ENCODE peak calls at places on chromosomes 2 and 18, in six cellular contexts. One of them, this sample, is unnamed.

GRCh38 chr2:27640722-27641245 is 11.9 kb downstream of the GPN1 start:
- DNase-seq in colonic mucosa: no peak
- DNase-seq in lower leg skin: no peak
- DNase-seq in left ventricle myocardium inferior: no peak
- DNase-seq in HFF-Myc: no peak
- DNase-seq in left lung: no peak
- DNase-seq in this sample: no peak

GRCh38 chr2:219551412-219551811 is 7.6 kb downstream of the TMEM198 start:
- DNase-seq in colonic mucosa: no peak
- DNase-seq in HFF-Myc: no peak
- DNase-seq in lower leg skin: no peak
- DNase-seq in left ventricle myocardium inferior: no peak
- DNase-seq in left lung: no peak
- DNase-seq in this sample: no peak

GRCh38 chr18:3402962-3403585 is 46.9 kb upstream of the TGIF1 start:
- DNase-seq in HFF-Myc: peak
- DNase-seq in colonic mucosa: no peak
- DNase-seq in left lung: no peak
- DNase-seq in left ventricle myocardium inferior: no peak
- DNase-seq in lower leg skin: no peak
- DNase-seq in this sample: no peak

GRCh38 chr2:240888130-240888889 is 7.6 kb downstream of the MAB21L4 start:
- DNase-seq in left lung: peak
- DNase-seq in lower leg skin: no peak
- DNase-seq in colonic mucosa: no peak
- DNase-seq in HFF-Myc: no peak
- DNase-seq in left ventricle myocardium inferior: no peak
- DNase-seq in this sample: no peak

GRCh38 chr2:155456222-155456621 is 757.7 kb downstream of the KCNJ3 start:
- DNase-seq in HFF-Myc: no peak
- DNase-seq in left lung: no peak
- DNase-seq in colonic mucosa: no peak
- DNase-seq in lower leg skin: no peak
- DNase-seq in left ventricle myocardium inferior: no peak
- DNase-seq in this sample: no peak

GRCh38 chr18:56381151-56381550 is 257.2 kb downstream of the TXNL1 start:
- DNase-seq in HFF-Myc: no peak
- DNase-seq in colonic mucosa: no peak
- DNase-seq in left lung: no peak
- DNase-seq in left ventricle myocardium inferior: no peak
- DNase-seq in lower leg skin: no peak
- DNase-seq in this sample: no peak

GRCh38 chr2:160156084-160156483 is 44.0 kb downstream of the ITGB6 start:
- DNase-seq in HFF-Myc: no peak
- DNase-seq in lower leg skin: no peak
- DNase-seq in left lung: no peak
- DNase-seq in left ventricle myocardium inferior: no peak
- DNase-seq in colonic mucosa: no peak
- DNase-seq in this sample: no peak

GRCh38 chr2:41972819-41973218 is 75.0 kb upstream of the PKDCC start:
- DNase-seq in left lung: no peak
- DNase-seq in lower leg skin: no peak
- DNase-seq in colonic mucosa: no peak
- DNase-seq in HFF-Myc: no peak
- DNase-seq in left ventricle myocardium inferior: no peak
- DNase-seq in this sample: no peak

GRCh38 chr2:19649785-19650380 is 251.9 kb downstream of the TTC32 start:
- DNase-seq in left ventricle myocardium inferior: no peak
- DNase-seq in HFF-Myc: peak
- DNase-seq in left lung: no peak
- DNase-seq in colonic mucosa: no peak
- DNase-seq in lower leg skin: no peak
- DNase-seq in this sample: no peak

GRCh38 chr18:36352384-36352783 is 54.9 kb downstream of the FHOD3 start:
- DNase-seq in HFF-Myc: peak
- DNase-seq in left ventricle myocardium inferior: no peak
- DNase-seq in left lung: no peak
- DNase-seq in colonic mucosa: no peak
- DNase-seq in lower leg skin: no peak
- DNase-seq in this sample: no peak

GRCh38 chr2:66445076-66445724 is 10.3 kb downstream of the MEIS1 start:
- DNase-seq in colonic mucosa: no peak
- DNase-seq in lower leg skin: no peak
- DNase-seq in left lung: peak
- DNase-seq in left ventricle myocardium inferior: no peak
- DNase-seq in HFF-Myc: no peak
- DNase-seq in this sample: peak

GRCh38 chr2:85409719-85410583 is at the start of gene CAPG:
- DNase-seq in colonic mucosa: peak
- DNase-seq in left ventricle myocardium inferior: peak
- DNase-seq in lower leg skin: peak
- DNase-seq in left lung: peak
- DNase-seq in HFF-Myc: no peak
- DNase-seq in this sample: no peak

GRCh38 chr2:145283131-145283530 is 763.2 kb upstream of the ZEB2 start:
- DNase-seq in HFF-Myc: no peak
- DNase-seq in left ventricle myocardium inferior: no peak
- DNase-seq in left lung: no peak
- DNase-seq in colonic mucosa: no peak
- DNase-seq in lower leg skin: no peak
- DNase-seq in this sample: no peak

GRCh38 chr18:48816554-48816953 is 134.2 kb downstream of the SMAD7 start:
- DNase-seq in HFF-Myc: no peak
- DNase-seq in left ventricle myocardium inferior: no peak
- DNase-seq in lower leg skin: peak
- DNase-seq in left lung: no peak
- DNase-seq in colonic mucosa: no peak
- DNase-seq in this sample: no peak

GRCh38 chr2:180328795-180329422 is 321.8 kb upstream of the CWC22 start:
- DNase-seq in lower leg skin: no peak
- DNase-seq in HFF-Myc: no peak
- DNase-seq in left ventricle myocardium inferior: no peak
- DNase-seq in colonic mucosa: no peak
- DNase-seq in left lung: no peak
- DNase-seq in this sample: no peak

GRCh38 chr2:14702258-14702657 is 69.7 kb downstream of the LRATD1 start:
- DNase-seq in left ventricle myocardium inferior: no peak
- DNase-seq in lower leg skin: no peak
- DNase-seq in colonic mucosa: no peak
- DNase-seq in HFF-Myc: no peak
- DNase-seq in left lung: no peak
- DNase-seq in this sample: no peak

GRCh38 chr2:184527058-184527457 is 71.3 kb upstream of the ZNF804A start:
- DNase-seq in HFF-Myc: no peak
- DNase-seq in lower leg skin: no peak
- DNase-seq in left lung: no peak
- DNase-seq in colonic mucosa: no peak
- DNase-seq in left ventricle myocardium inferior: no peak
- DNase-seq in this sample: no peak
- TF ChIP-seq CTCF in HFF-Myc: no peak
- TF ChIP-seq CTCF in lower leg skin: no peak
- TF ChIP-seq CTCF in left lung: no peak
- TF ChIP-seq CTCF in colonic mucosa: no peak
- TF ChIP-seq CTCF in left ventricle myocardium inferior: no peak
- TF ChIP-seq CTCF in this sample: no peak

GRCh38 chr18:7607535-7608173 is 40.5 kb downstream of the PTPRM start:
- DNase-seq in HFF-Myc: no peak
- DNase-seq in colonic mucosa: no peak
- DNase-seq in lower leg skin: no peak
- DNase-seq in left lung: no peak
- DNase-seq in left ventricle myocardium inferior: peak
- DNase-seq in this sample: no peak
- TF ChIP-seq CTCF in HFF-Myc: no peak
- TF ChIP-seq CTCF in colonic mucosa: no peak
- TF ChIP-seq CTCF in lower leg skin: no peak
- TF ChIP-seq CTCF in left lung: no peak
- TF ChIP-seq CTCF in left ventricle myocardium inferior: no peak
- TF ChIP-seq CTCF in this sample: no peak

GRCh38 chr18:74137920-74138538 is 9.6 kb downstream of the FBXO15 start:
- DNase-seq in HFF-Myc: no peak
- DNase-seq in colonic mucosa: no peak
- DNase-seq in left ventricle myocardium inferior: no peak
- DNase-seq in left lung: no peak
- DNase-seq in lower leg skin: no peak
- DNase-seq in this sample: no peak

GRCh38 chr18:74141638-74142037 is 6.0 kb downstream of the FBXO15 start:
- DNase-seq in colonic mucosa: no peak
- DNase-seq in left ventricle myocardium inferior: no peak
- DNase-seq in left lung: no peak
- DNase-seq in lower leg skin: no peak
- DNase-seq in HFF-Myc: no peak
- DNase-seq in this sample: no peak

GRCh38 chr18:74139888-74140287 is 7.7 kb downstream of the FBXO15 start:
- DNase-seq in HFF-Myc: no peak
- DNase-seq in lower leg skin: no peak
- DNase-seq in colonic mucosa: no peak
- DNase-seq in left ventricle myocardium inferior: no peak
- DNase-seq in left lung: no peak
- DNase-seq in this sample: no peak

GRCh38 chr18:74139414-74139813 is 8.2 kb downstream of the FBXO15 start:
- DNase-seq in left ventricle myocardium inferior: no peak
- DNase-seq in lower leg skin: no peak
- DNase-seq in HFF-Myc: no peak
- DNase-seq in colonic mucosa: no peak
- DNase-seq in left lung: no peak
- DNase-seq in this sample: no peak

GRCh38 chr18:74142251-74142650 is 5.4 kb downstream of the FBXO15 start:
- DNase-seq in left lung: no peak
- DNase-seq in lower leg skin: no peak
- DNase-seq in colonic mucosa: no peak
- DNase-seq in left ventricle myocardium inferior: no peak
- DNase-seq in HFF-Myc: no peak
- DNase-seq in this sample: no peak
- TF ChIP-seq CTCF in left lung: no peak
- TF ChIP-seq CTCF in lower leg skin: no peak
- TF ChIP-seq CTCF in colonic mucosa: no peak
- TF ChIP-seq CTCF in left ventricle myocardium inferior: no peak
- TF ChIP-seq CTCF in HFF-Myc: no peak
- TF ChIP-seq CTCF in this sample: no peak

GRCh38 chr2:135870571-135870970 is 5.7 kb downstream of the MCM6 start:
- DNase-seq in left lung: no peak
- DNase-seq in HFF-Myc: no peak
- DNase-seq in left ventricle myocardium inferior: no peak
- DNase-seq in colonic mucosa: no peak
- DNase-seq in lower leg skin: no peak
- DNase-seq in this sample: no peak

GRCh38 chr2:135874966-135875365 is 1.3 kb downstream of the MCM6 start:
- DNase-seq in left lung: no peak
- DNase-seq in colonic mucosa: no peak
- DNase-seq in lower leg skin: no peak
- DNase-seq in left ventricle myocardium inferior: no peak
- DNase-seq in HFF-Myc: no peak
- DNase-seq in this sample: no peak

GRCh38 chr2:135875491-135876065 is 665 bp downstream of the MCM6 start:
- DNase-seq in left ventricle myocardium inferior: peak
- DNase-seq in HFF-Myc: no peak
- DNase-seq in colonic mucosa: peak
- DNase-seq in lower leg skin: peak
- DNase-seq in left lung: peak
- DNase-seq in this sample: peak

GRCh38 chr2:135876066-135876711 is at the start of gene MCM6:
- DNase-seq in HFF-Myc: peak
- DNase-seq in colonic mucosa: peak
- DNase-seq in lower leg skin: peak
- DNase-seq in left lung: peak
- DNase-seq in left ventricle myocardium inferior: peak
- DNase-seq in this sample: peak
- TF ChIP-seq CTCF in HFF-Myc: no peak
- TF ChIP-seq CTCF in colonic mucosa: peak
- TF ChIP-seq CTCF in lower leg skin: no peak
- TF ChIP-seq CTCF in left lung: no peak
- TF ChIP-seq CTCF in left ventricle myocardium inferior: peak
- TF ChIP-seq CTCF in this sample: no peak

GRCh38 chr2:2101924-2102323 is 229.2 kb downstream of the MYT1L start:
- DNase-seq in HFF-Myc: no peak
- DNase-seq in left ventricle myocardium inferior: no peak
- DNase-seq in colonic mucosa: no peak
- DNase-seq in lower leg skin: no peak
- DNase-seq in left lung: no peak
- DNase-seq in this sample: no peak
- TF ChIP-seq CTCF in HFF-Myc: no peak
- TF ChIP-seq CTCF in left ventricle myocardium inferior: peak
- TF ChIP-seq CTCF in colonic mucosa: no peak
- TF ChIP-seq CTCF in lower leg skin: no peak
- TF ChIP-seq CTCF in left lung: no peak
- TF ChIP-seq CTCF in this sample: peak

GRCh38 chr2:128716371-128716770 is 397.7 kb upstream of the HS6ST1 start:
- DNase-seq in left ventricle myocardium inferior: no peak
- DNase-seq in colonic mucosa: peak
- DNase-seq in lower leg skin: peak
- DNase-seq in HFF-Myc: no peak
- DNase-seq in left lung: no peak
- DNase-seq in this sample: no peak

GRCh38 chr2:128724547-128724946 is 405.9 kb upstream of the HS6ST1 start:
- DNase-seq in colonic mucosa: no peak
- DNase-seq in left ventricle myocardium inferior: no peak
- DNase-seq in lower leg skin: peak
- DNase-seq in HFF-Myc: no peak
- DNase-seq in left lung: no peak
- DNase-seq in this sample: no peak

GRCh38 chr2:128717758-128718710 is 399.4 kb upstream of the HS6ST1 start:
- DNase-seq in colonic mucosa: no peak
- DNase-seq in HFF-Myc: no peak
- DNase-seq in left ventricle myocardium inferior: no peak
- DNase-seq in lower leg skin: peak
- DNase-seq in left lung: no peak
- DNase-seq in this sample: no peak

GRCh38 chr2:128722469-128722868 is 403.8 kb upstream of the HS6ST1 start:
- DNase-seq in left ventricle myocardium inferior: no peak
- DNase-seq in lower leg skin: peak
- DNase-seq in left lung: no peak
- DNase-seq in colonic mucosa: no peak
- DNase-seq in HFF-Myc: no peak
- DNase-seq in this sample: no peak

DNA sequence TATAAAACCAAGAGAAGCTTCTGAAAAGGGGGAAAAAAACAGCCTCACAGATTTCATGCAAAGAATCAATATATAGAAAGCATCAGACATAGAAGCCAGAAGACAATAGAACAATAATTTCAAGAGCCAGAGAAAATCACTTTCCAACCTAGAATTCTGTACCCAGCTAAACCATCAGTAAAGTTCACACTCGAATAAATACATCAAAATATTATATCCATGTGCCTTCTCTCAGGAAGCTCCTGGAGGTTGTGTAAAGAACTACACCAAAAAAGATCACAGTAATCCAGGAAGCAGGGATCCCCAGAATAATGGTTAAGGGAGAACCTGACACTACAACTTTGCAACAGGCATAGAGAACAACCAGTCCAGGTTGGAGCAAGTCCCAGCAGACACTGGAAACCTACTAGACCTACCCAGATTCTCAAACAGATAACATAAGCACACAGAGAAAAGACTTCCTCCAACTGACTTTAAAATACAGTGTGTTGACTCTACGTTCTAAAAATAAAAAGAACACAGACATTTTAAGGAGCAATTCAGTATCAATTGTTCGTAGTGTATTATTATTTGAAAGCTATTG is 401.9 kb upstream of the HS6ST1 start:
- DNase-seq in left lung: no peak
- DNase-seq in colonic mucosa: no peak
- DNase-seq in lower leg skin: peak
- DNase-seq in left ventricle myocardium inferior: no peak
- DNase-seq in HFF-Myc: no peak
- DNase-seq in this sample: no peak
- TF ChIP-seq CTCF in left lung: no peak
- TF ChIP-seq CTCF in colonic mucosa: no peak
- TF ChIP-seq CTCF in lower leg skin: no peak
- TF ChIP-seq CTCF in left ventricle myocardium inferior: no peak
- TF ChIP-seq CTCF in HFF-Myc: peak
- TF ChIP-seq CTCF in this sample: peak

This sample was measured in endothelial cell.